ENCODE peak calls at places on chromosomes 3 and 15, in five cellular contexts. F is Peyer's patch; Q is right cardiac atrium; O is smooth muscle cell of the brain vasculature; J is stimulated activated naive CD8-positive, alpha-beta T cell treated with anti-CD3 and anti-CD28 coated beads, Interleukin-15, Interleukin-2, amounts not matched to agents 100 U/mL and 50 U/mL, for 24 hours. N is an unnamed sample.

GRCh38 chr3:55009372-55009771 is 81.5 kb upstream of the LRTM1 start:
- DNase-seq in F (no peak), Q (no peak), O (no peak), J (no peak), N (no peak)

GRCh38 chr3:20573175-20573574 is 387.2 kb upstream of the SGO1 start:
- DNase-seq in F (no peak), Q (no peak), O (no peak), J (no peak), N (no peak)

GRCh38 chr3:136277115-136277514 is 27.0 kb downstream of the PCCB start:
- DNase-seq in F (no peak), Q (no peak), O (no peak), J (no peak), N (no peak)

GRCh38 chr15:95196176-95196915 is 965.0 kb downstream of the MCTP2 start:
- DNase-seq in F (no peak), Q (no peak), O (no peak), J (no peak), N (no peak)

GRCh38 chr15:69303337-69304175 is 4.8 kb downstream of the PAQR5 start:
- DNase-seq in F (no peak), Q (no peak), O (no peak), J (no peak), N (no peak)

GRCh38 chr3:127450331-127450730 is 140.2 kb downstream of the TPRA1 start:
- DNase-seq in F (no peak), Q (no peak), O (no peak), J (no peak), N (no peak)

GRCh38 chr3:42557849-42558248 is 23.9 kb downstream of the SEC22C start:
- DNase-seq in F (peak), Q (no peak), O (no peak), J (no peak), N (no peak)

GRCh38 chr3:52181543-52181942 is 16.4 kb upstream of the ALAS1 start:
- DNase-seq in F (no peak), Q (no peak), O (no peak), J (no peak), N (no peak)

N was measured in effector memory CD4-positive, alpha-beta T cell.